ENCODE peak calls at places on chromosome 20, in four cellular contexts. Z, F, C and Q are unnamed samples.

GRCh38 chr20:13022401-13023170 is 13.8 kb downstream of the SPTLC3 start:
- DNase-seq in C (no peak), Z (no peak), F (no peak), Q (no peak)

GRCh38 chr20:775679-776135 is 7.4 kb upstream of the SLC52A3 start:
- DNase-seq in C (no peak), Z (no peak), F (no peak), Q (no peak)

GRCh38 chr20:6142348-6142993 is 19.6 kb upstream of the FERMT1 start:
- DNase-seq in C (peak), F (peak), Z (peak), Q (peak)

GRCh38 chr20:52652271-52652670 is 319.9 kb upstream of the TSHZ2 start:
- DNase-seq in Z (no peak), F (no peak), C (no peak), Q (no peak)

GRCh38 chr20:33648396-33649004 is 13.6 kb upstream of the C20orf144 start:
- DNase-seq in Z (no peak), C (no peak), F (no peak), Q (no peak)

GRCh38 chr20:33177866-33178265 is 9.9 kb downstream of the BPIFA2 start:
- DNase-seq in Z (no peak), C (no peak), F (no peak), Q (no peak)

GRCh38 chr20:50510706-50511401 is 671 bp downstream of the PTPN1 start:
- DNase-seq in Z (no peak), C (no peak), F (peak), Q (no peak)

GRCh38 chr20:46558511-46558959 is 8.1 kb upstream of the OCSTAMP start:
- DNase-seq in F (no peak), Z (peak), C (no peak), Q (no peak)

GRCh38 chr20:2795451-2795850 is 5.0 kb downstream of the CPXM1 start:
- DNase-seq in F (no peak), C (no peak), Z (no peak), Q (no peak)

GRCh38 chr20:24737212-24737850 is 211.7 kb upstream of the CST7 start:
- DNase-seq in Z (no peak), C (no peak), F (no peak), Q (no peak)

GRCh38 chr20:47481330-47482216 is 20.1 kb upstream of the NCOA3 start:
- DNase-seq in F (no peak), C (no peak), Z (no peak), Q (no peak)

GRCh38 chr20:5234978-5235377 is 81.8 kb downstream of the PROKR2 start:
- DNase-seq in F (no peak), Z (no peak), C (no peak), Q (no peak)